ENCODE peak calls at places on chromosomes 6 and 20, in five cellular contexts. F, J, W, L and M are unnamed samples.

GRCh38 chr20:31596831-31597482 is 8.1 kb upstream of the ID1 start:
- DNase-seq in W (no peak), F (no peak), J (no peak), L (no peak), M (no peak)

GRCh38 chr6:137265574-137265973 is 46.4 kb upstream of the IFNGR1 start:
- DNase-seq in L (no peak), W (no peak), J (no peak), F (no peak), M (no peak)

GRCh38 chr20:8903655-8904605 is 165.0 kb upstream of the PLCB4 start:
- DNase-seq in W (no peak), L (no peak), J (peak), F (peak), M (no peak)

GRCh38 chr6:72649032-72649984 is 27.4 kb downstream of the KCNQ5 start:
- DNase-seq in L (no peak), F (peak), J (peak), W (no peak), M (no peak)

GRCh38 chr6:46347669-46348068 is 143.6 kb downstream of the RCAN2 start:
- DNase-seq in F (peak), J (no peak), L (no peak), W (no peak), M (no peak)

GRCh38 chr6:150394053-150394875 is 25.5 kb downstream of the IYD start:
- DNase-seq in W (no peak), L (no peak), J (no peak), F (no peak), M (no peak)

GRCh38 chr6:130872250-130873095 is 45.3 kb downstream of the SMLR1 start:
- DNase-seq in W (peak), F (peak), J (peak), L (peak), M (peak)

GRCh38 chr6:11279213-11279780 is 46.8 kb upstream of the NEDD9 start:
- DNase-seq in J (peak), F (no peak), W (no peak), L (no peak), M (no peak)

GRCh38 chr20:50309764-50310672 is 119.4 kb downstream of the CEBPB start:
- DNase-seq in W (no peak), F (no peak), L (no peak), J (no peak), M (no peak)

GRCh38 chr20:49456646-49457045 is 25.8 kb downstream of the KCNB1 start:
- DNase-seq in L (no peak), F (no peak), J (no peak), W (no peak), M (no peak)

GRCh38 chr6:130760006-130760405 is 67.2 kb upstream of the SMLR1 start:
- DNase-seq in F (peak), J (peak), L (no peak), W (peak), M (peak)

GRCh38 chr6:167574431-167575097 is 249.7 kb downstream of the TTLL2 start:
- DNase-seq in J (no peak), F (no peak), L (no peak), W (no peak), M (no peak)

GRCh38 chr6:130997061-130997753 is 65.8 kb downstream of the EPB41L2 start:
- DNase-seq in W (no peak), F (peak), J (peak), L (no peak), M (no peak)

GRCh38 chr6:92354270-92354831 is 1065.0 kb downstream of the EPHA7 start:
- DNase-seq in L (no peak), F (no peak), W (no peak), J (no peak), M (no peak)

GRCh38 chr6:139112561-139112960 is 22.3 kb upstream of the HECA start:
- DNase-seq in J (no peak), L (no peak), W (no peak), F (no peak), M (no peak)

GRCh38 chr6:54059683-54060082 is 51.6 kb upstream of the MLIP start:
- DNase-seq in W (no peak), J (peak), F (no peak), L (no peak), M (no peak)

GRCh38 chr6:132382630-132383175 is 18.6 kb downstream of the MOXD1 start:
- DNase-seq in L (no peak), J (no peak), W (no peak), F (no peak), M (no peak)

GRCh38 chr6:118228856-118229255 is 319.2 kb upstream of the PLN start:
- DNase-seq in W (no peak), J (no peak), F (no peak), L (no peak), M (no peak)

GRCh38 chr20:41245086-41245707 is 72.3 kb downstream of the ZHX3 start:
- DNase-seq in L (peak), W (no peak), J (peak), F (no peak), M (no peak)

GRCh38 chr6:18242062-18242851 is 22.1 kb downstream of the DEK start:
- DNase-seq in L (no peak), F (peak), W (no peak), J (peak), M (no peak)